ENCODE peak calls at places on chromosomes 13 and 19, in five cellular contexts. H is upper lobe of right lung; P is esophagus squamous epithelium; L is CD4-positive, alpha-beta memory T cell; T is right cardiac atrium. R is an unnamed sample.

GRCh38 chr13:54424344-54424743 is 1395.7 kb downstream of the OLFM4 start:
- DNase-seq in T (no peak), L (no peak), H (no peak), P (no peak), R (no peak)

GRCh38 chr13:63024458-63024857 is 1608.8 kb upstream of the PCDH20 start:
- DNase-seq in T (no peak), P (no peak), L (no peak), H (no peak), R (no peak)

GRCh38 chr19:48867119-48867921 is 1.1 kb downstream of the PLEKHA4 start:
- DNase-seq in L (no peak), H (no peak), T (no peak), P (no peak), R (no peak)

GRCh38 chr13:112117258-112117954 is 50.5 kb downstream of the SOX1 start:
- DNase-seq in T (no peak), L (no peak), P (no peak), H (no peak), R (no peak)

GRCh38 chr13:113663934-113664333 is 3.1 kb upstream of the GRK1 start:
- DNase-seq in T (no peak), H (peak; percentile 40), L (no peak), P (no peak), R (peak; percentile 41)

GRCh38 chr19:15283141-15283885 is 49.0 kb downstream of the BRD4 start:
- DNase-seq in L (no peak), P (no peak), H (no peak), T (peak; percentile 52), R (peak; percentile 85)

GRCh38 chr13:44969858-44970484 is 19.3 kb downstream of the NUFIP1 start:
- DNase-seq in L (no peak), H (no peak), P (no peak), T (no peak), R (no peak)

GRCh38 chr13:58619396-58620113 is 988.0 kb downstream of the PCDH17 start:
- DNase-seq in H (no peak), P (no peak), L (no peak), T (no peak), R (no peak)

GRCh38 chr13:47085346-47085745 is 188.5 kb upstream of the HTR2A start:
- DNase-seq in H (no peak), T (no peak), L (no peak), P (no peak), R (no peak)

GRCh38 chr13:90868321-90868920 is 479.1 kb upstream of the MIR17HG start:
- DNase-seq in H (no peak), P (no peak), T (peak; percentile 8), L (no peak), R (no peak)

GRCh38 chr19:48624791-48625723 is 5.8 kb downstream of the SPHK2 start:
- DNase-seq in T (peak; percentile 31), L (no peak), P (no peak), H (no peak), R (no peak)

GRCh38 chr13:108408670-108409069 is 139.2 kb downstream of the TNFSF13B start:
- DNase-seq in P (no peak), H (no peak), L (no peak), T (no peak), R (no peak)

GRCh38 chr13:107373551-107373950 is 805.6 kb upstream of the ARGLU1 start:
- DNase-seq in L (no peak), T (no peak), H (no peak), P (no peak), R (no peak)

GRCh38 chr19:22945560-22945959 is 57.4 kb downstream of the ZNF728 start:
- DNase-seq in L (no peak), H (no peak), T (no peak), P (no peak), R (no peak)

GRCh38 chr13:101490400-101491015 is 38.0 kb downstream of the ITGBL1 start:
- DNase-seq in T (no peak), H (no peak), P (no peak), L (no peak), R (no peak)

GRCh38 chr13:113837554-113838355 is 26.1 kb downstream of the GAS6 start:
- DNase-seq in H (peak; percentile 89), T (peak; percentile 96), P (peak; percentile 53), L (no peak), R (peak; percentile 97)

GRCh38 chr19:11787536-11787935 is 10.8 kb upstream of the ZNF491 start:
- DNase-seq in T (no peak), L (no peak), H (no peak), P (no peak), R (no peak)

GRCh38 chr13:76723551-76724232 is 162.5 kb downstream of the KCTD12 start:
- DNase-seq in L (no peak), T (no peak), H (no peak), P (no peak), R (no peak)

DNA sequence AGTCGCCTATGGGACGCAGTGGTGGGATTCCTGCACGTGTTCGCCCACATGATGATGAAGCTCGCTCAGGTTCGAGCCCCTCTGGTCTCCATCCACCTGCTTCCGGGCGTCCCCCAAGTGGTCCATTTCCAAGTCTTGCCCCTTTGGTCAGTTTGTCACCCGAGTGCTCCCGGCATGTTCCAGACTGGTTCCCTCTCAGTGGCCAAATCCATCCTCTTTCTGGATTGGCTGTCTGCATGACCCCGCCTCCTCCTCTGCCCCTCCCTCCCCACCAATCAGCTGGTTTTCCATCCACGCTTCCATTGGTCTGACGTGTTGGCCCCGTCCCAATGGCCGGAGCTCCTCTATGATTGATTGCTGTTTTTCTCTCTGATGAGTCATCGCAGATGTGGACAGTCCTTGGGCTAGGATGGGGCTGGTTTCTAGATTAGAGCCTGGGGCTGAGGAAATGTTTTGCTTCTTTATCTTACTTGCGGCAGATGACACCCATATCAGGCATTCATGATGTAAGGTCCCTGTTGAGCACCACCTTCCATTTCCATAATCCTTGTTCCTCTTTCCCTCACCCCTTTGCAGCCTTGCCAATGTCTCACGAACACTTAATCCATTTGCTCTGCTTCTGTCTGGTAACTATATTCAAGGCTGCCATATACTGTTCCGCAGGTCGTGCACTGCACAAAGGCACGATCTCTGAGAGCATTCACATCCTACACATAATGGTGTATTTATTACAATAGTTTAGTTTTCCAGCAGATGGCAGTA is 73.8 kb downstream of the MAP4K1 start:
- DNase-seq in T (peak; percentile 82), L (no peak), H (peak; percentile 82), P (no peak), R (peak; percentile 80)
- H3K4me3 ChIP-seq in T (no peak overlapping the region), L (no peak overlapping the region), H (peak overlapping the region; percentile 23), P (no peak overlapping the region), R (no peak overlapping the region)

DNA sequence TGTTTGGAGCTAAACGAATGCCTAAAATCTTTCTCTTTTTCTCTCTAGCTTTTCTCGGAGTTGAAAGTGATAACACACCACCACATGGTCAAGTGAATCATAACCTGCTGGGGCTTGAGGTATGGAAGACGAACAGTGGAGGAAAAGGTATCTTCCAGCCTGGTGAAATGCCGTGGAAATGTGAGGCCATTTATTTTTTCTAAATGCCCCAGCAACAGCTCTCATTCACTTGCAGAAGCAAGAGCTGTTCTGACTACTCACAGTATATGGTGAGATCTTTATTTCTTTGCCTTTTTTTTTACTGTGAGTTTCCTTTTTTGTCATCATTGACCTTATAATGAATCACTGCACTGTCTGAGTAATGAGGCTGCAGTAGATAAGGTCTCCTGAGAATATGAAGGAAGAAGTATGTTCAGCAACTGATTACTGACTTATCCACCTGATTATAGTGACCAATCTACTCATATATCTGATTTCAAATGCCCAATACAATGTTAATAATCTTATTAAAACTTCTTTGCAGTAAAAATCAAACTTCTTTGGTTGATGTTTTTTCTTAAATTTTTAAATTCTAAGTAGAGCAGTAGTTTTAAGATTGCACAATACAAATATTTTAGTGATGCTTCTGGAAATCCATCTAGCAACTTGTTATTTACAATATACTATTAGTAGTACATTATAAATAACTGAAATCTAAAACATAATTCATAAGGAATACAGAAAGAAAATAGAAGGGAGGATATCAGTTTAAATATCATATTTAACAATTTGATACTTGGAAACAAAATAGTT is 569.9 kb downstream of the PCDH9 start:
- DNase-seq in T (no peak), P (no peak), H (no peak), L (no peak), R (no peak)
- H3K27ac ChIP-seq in T (no peak overlapping the region), P (no peak overlapping the region), H (no peak overlapping the region), L (no peak overlapping the region), R (no peak overlapping the region)

DNA sequence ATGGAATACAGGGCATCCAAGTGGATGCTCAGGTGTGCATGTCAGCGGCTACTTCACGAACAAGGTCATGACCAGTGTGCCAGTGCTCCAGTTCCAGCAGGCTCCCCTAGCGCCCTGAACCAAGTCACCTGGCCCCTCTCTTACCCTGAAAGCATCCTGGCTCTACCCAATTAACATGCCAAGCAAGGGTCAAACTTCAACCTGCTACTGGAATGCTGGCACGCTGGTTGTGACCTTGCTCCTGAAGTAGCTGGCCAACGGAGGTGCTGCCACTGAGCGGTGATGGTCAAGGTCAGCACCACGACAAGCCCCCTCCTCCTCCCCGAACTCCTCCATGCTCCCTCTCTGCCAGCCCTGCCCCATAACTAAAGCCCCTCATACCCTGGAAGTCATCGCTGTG is 96.0 kb downstream of the CRYL1 start:
- DNase-seq in T (no peak), L (no peak), P (no peak), H (no peak), R (no peak)
- H3K4me3 ChIP-seq in T (no peak overlapping the region), L (no peak overlapping the region), P (no peak overlapping the region), H (no peak overlapping the region), R (no peak overlapping the region)

GRCh38 chr19:6837525-6837924 is 49.9 kb upstream of the ADGRE1 start:
- DNase-seq in P (no peak), H (no peak), L (no peak), T (no peak), R (no peak)
- H3K27ac ChIP-seq in P (no peak overlapping the region), H (no peak overlapping the region), L (no peak overlapping the region), T (no peak overlapping the region), R (no peak overlapping the region)

DNA sequence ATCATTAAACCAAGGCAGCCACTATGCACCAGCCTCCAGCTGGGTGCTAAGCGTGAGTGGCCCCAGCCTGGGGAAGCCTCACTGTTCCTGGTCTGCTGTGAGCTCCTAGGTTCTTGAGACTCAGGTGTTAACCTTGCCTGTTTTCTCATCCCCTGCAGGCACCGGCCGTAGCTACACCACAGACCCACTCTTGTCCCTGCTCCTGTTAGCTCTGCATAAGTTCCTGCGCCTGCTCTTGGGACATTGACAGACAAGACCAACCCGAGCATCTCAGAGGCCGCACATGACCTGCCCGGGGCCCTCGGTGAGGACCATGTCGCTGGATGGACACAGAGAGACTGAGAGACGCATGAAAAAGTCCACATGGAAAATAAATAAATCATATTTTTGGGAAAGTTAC is 37.9 kb downstream of the VSTM2B start:
- DNase-seq in L (no peak), H (no peak), P (no peak), T (no peak), R (no peak)
- H3K4me3 ChIP-seq in L (no peak overlapping the region), H (no peak overlapping the region), P (no peak overlapping the region), T (no peak overlapping the region), R (no peak overlapping the region)

GRCh38 chr13:97826421-97826965 is 127.0 kb upstream of the IPO5 start:
- DNase-seq in P (no peak), H (no peak), L (no peak), T (no peak), R (no peak)
- H3K27ac ChIP-seq in P (no peak overlapping the region), H (no peak overlapping the region), L (no peak overlapping the region), T (no peak overlapping the region), R (no peak overlapping the region)

GRCh38 chr19:39432677-39433025 is 3.1 kb downstream of the RPS16 start:
- DNase-seq in P (no peak), H (no peak), L (peak; percentile 13), T (no peak), R (no peak)
- H3K4me3 ChIP-seq in P (no peak overlapping the region), H (no peak overlapping the region), L (no peak overlapping the region), T (no peak overlapping the region), R (no peak overlapping the region)

R was measured in ascending aorta.